ENCODE peak calls at places on chromosomes 16 and 17, in ten cellular contexts. Q is adipocyte; Z is cardiac muscle cell; V is tibial nerve; M is heart left ventricle; C is tibial artery; O is H9; Y is naive thymus-derived CD4-positive, alpha-beta T cell; F is HAP-1; G is lung. N is an unnamed sample.

GRCh38 chr16:47574091-47575054 is 113.2 kb downstream of the PHKB start:
- DNase-seq in Q (no peak), Z (no peak), V (no peak), M (no peak), C (no peak), O (no peak), Y (no peak), F (peak; percentile 16), G (no peak), N (no peak)

GRCh38 chr17:8046929-8047768 is 8.3 kb downstream of the ALOX15B start:
- DNase-seq in Q (no peak), Z (no peak), V (no peak), M (no peak), C (no peak), O (no peak), Y (no peak), F (no peak), G (no peak), N (no peak)

GRCh38 chr17:43659823-43660222 is 1.9 kb downstream of the MEOX1 start:
- DNase-seq in Q (no peak), Z (no peak), V (no peak), M (peak; percentile 33), C (no peak), O (no peak), Y (no peak), F (no peak), G (no peak), N (no peak)

GRCh38 chr17:46056800-46057304 is 57.8 kb downstream of the STH start:
- DNase-seq in Q (peak; percentile 75), Z (no peak), V (no peak), M (no peak), C (no peak), O (no peak), Y (no peak), F (no peak), G (no peak), N (no peak)

GRCh38 chr17:9371019-9371418 is 204.6 kb downstream of the STX8 start:
- DNase-seq in Q (peak; percentile 56), Z (no peak), V (no peak), M (no peak), C (no peak), O (no peak), Y (no peak), F (peak; percentile 20), G (no peak), N (no peak)

GRCh38 chr16:8678068-8678927 is 3.9 kb downstream of the ABAT start:
- DNase-seq in Q (peak; percentile 65), Z (no peak), V (no peak), M (no peak), C (no peak), O (no peak), Y (no peak), F (no peak), G (no peak), N (no peak)

GRCh38 chr17:4362141-4362540 is 4.3 kb downstream of the UBE2G1 start:
- DNase-seq in Q (peak; percentile 17), Z (no peak), V (no peak), M (no peak), C (no peak), O (no peak), Y (no peak), F (peak; percentile 30), G (no peak), N (no peak)

GRCh38 chr17:81684442-81684911 is 666 bp downstream of the HGS start:
- DNase-seq in Q (peak; percentile 87), Z (no peak), V (no peak), M (no peak), C (no peak), O (no peak), Y (no peak), F (no peak), G (no peak), N (no peak)

GRCh38 chr16:84942786-84943185 is 68.5 kb downstream of the ZDHHC7 start:
- DNase-seq in Q (peak; percentile 17), Z (no peak), V (no peak), M (no peak), C (no peak), O (no peak), Y (no peak), F (no peak), G (no peak), N (no peak)

GRCh38 chr16:84940670-84941551 is 70.4 kb downstream of the ZDHHC7 start:
- DNase-seq in Q (peak; percentile 90), Z (no peak), V (peak; percentile 66), M (no peak), C (no peak), O (no peak), Y (no peak), F (no peak), G (no peak), N (no peak)

GRCh38 chr16:84941916-84942315 is 69.4 kb downstream of the ZDHHC7 start:
- DNase-seq in Q (peak; percentile 66), Z (no peak), V (no peak), M (no peak), C (no peak), O (no peak), Y (no peak), F (no peak), G (no peak), N (no peak)

GRCh38 chr16:84947022-84947421 is 64.3 kb downstream of the ZDHHC7 start:
- DNase-seq in Q (no peak), Z (no peak), V (peak; percentile 39), M (no peak), C (no peak), O (no peak), Y (no peak), F (no peak), G (no peak), N (no peak)

DNA sequence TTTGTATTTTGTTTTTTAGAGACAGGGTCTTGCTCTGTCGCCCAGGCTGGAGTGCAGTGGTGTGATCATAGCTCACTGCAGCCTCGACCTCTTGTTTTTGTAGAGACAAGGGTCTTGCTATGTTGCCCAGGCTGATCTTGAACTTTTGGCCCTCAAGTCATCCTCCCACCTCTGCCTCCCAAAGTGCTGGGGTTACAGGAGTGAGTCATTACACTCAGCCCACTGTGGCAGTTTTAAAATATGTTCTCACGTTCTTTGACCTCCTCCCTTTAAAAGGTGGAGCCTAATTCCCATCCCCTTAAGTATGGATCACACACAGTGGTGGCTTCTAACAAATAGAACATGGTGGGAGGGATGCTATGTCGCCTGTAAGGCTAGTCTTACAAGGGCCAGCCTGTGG is 67.7 kb downstream of the ZDHHC7 start:
- DNase-seq in Q (no peak), Z (no peak), V (no peak), M (no peak), C (no peak), O (no peak), Y (no peak), F (no peak), G (no peak), N (no peak)
- H3K4me1 ChIP-seq in Q (peaks cover 8% of the 10 kb centered on the region), Z (no peaks in the 10 kb centered on the region), V (no peaks in the 10 kb centered on the region), M (no peaks in the 10 kb centered on the region), C (no peaks in the 10 kb centered on the region), O (no peaks in the 10 kb centered on the region), Y (no peaks in the 10 kb centered on the region), F (no peaks in the 10 kb centered on the region), G (no peaks in the 10 kb centered on the region), N (peaks cover 5% of the 10 kb centered on the region)

DNA sequence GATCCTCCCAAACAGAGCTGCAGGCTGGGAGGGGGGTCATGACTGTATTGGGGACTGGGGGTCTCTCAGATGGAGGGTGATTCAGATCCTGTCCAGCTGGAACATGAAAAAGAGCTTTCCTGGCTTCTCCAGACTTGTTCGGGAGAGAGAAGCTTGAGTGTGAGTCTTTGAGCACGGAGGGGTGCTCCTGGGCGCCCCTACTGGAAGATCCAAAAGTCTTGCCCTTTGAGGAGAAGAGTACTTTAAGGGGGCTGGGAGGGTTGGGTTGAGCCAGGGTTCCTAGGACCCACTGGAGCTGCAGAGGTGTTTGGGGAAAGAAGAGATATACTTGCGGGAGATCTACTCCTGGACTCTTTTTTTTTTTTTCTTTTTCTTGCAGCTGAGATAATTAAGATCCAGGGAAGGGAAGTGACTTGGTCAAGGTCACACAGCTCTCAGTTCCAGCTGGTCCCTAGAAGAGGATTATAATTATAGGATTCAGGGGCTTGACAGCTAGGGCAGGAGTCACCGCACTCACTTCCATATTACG is 8.4 kb downstream of the RARA start:
- DNase-seq in Q (peak; percentile 86), Z (peak; percentile 48), V (no peak), M (no peak), C (peak; percentile 80), O (peak; percentile 85), Y (peak; percentile 42), F (peak; percentile 73), G (no peak), N (peak; percentile 46)
- H3K4me1 ChIP-seq in Q (peaks cover 70% of the 10 kb centered on the region), Z (peaks cover 79% of the 10 kb centered on the region), V (peaks cover 82% of the 10 kb centered on the region), M (peaks cover 83% of the 10 kb centered on the region), C (peaks cover 88% of the 10 kb centered on the region), O (peaks cover 8% of the 10 kb centered on the region), Y (peaks cover 46% of the 10 kb centered on the region), F (peaks cover 11% of the 10 kb centered on the region), G (peaks cover 29% of the 10 kb centered on the region), N (peaks cover 76% of the 10 kb centered on the region)

DNA sequence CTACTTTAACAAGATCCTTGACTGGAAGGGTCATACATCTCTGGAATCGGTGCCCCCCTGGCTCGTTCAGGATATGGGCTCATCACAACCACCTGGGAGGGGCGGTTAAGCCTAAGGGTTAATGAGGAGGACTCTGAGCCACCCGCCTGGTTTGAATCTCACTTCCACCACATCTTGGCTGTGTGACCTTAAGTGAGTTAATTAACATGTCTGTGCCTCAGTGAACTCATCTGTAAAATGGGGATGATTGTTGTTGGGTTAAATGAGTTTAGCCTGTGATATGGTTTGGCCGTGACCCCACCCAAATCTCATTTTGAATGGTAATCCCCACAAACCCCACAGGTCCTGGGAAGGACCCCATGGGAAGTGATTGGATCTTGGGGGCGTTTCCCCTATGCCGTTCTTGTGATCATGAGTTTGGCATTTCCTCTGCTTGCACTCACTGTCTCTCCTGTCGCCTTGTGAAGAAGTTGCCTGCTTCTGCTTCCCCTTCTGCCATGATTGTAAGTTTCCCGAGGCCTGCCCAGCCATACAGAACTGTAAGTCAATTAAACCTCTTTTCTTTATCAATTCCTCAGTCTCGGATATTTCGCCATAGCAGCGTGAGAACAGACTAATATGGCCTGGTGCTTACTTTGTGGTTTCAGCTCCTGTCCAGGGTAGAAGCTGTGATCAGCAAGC is 214.0 kb upstream of the CIBAR2 start:
- DNase-seq in Q (no peak), Z (no peak), V (no peak), M (no peak), C (no peak), O (no peak), Y (no peak), F (no peak), G (no peak), N (no peak)
- H3K4me1 ChIP-seq in Q (peaks cover 63% of the 10 kb centered on the region), Z (peaks cover 37% of the 10 kb centered on the region), V (peaks cover 50% of the 10 kb centered on the region), M (peaks cover 44% of the 10 kb centered on the region), C (peaks cover 54% of the 10 kb centered on the region), O (peaks cover 5% of the 10 kb centered on the region), Y (no peaks in the 10 kb centered on the region), F (peaks cover 29% of the 10 kb centered on the region), G (peaks cover 9% of the 10 kb centered on the region), N (peaks cover 9% of the 10 kb centered on the region)

GRCh38 chr16:1981972-1982574 is 804 bp upstream of the NOXO1 start:
- DNase-seq in Q (no peak), Z (no peak), V (no peak), M (no peak), C (no peak), O (no peak), Y (no peak), F (no peak), G (no peak), N (no peak)

GRCh38 chr16:1983053-1983543 is 895 bp upstream of the GFER start:
- DNase-seq in Q (no peak), Z (no peak), V (no peak), M (no peak), C (no peak), O (no peak), Y (no peak), F (no peak), G (no peak), N (no peak)

GRCh38 chr16:1980770-1981087 is 540 bp downstream of the NOXO1 start:
- DNase-seq in Q (no peak), Z (no peak), V (no peak), M (no peak), C (no peak), O (no peak), Y (no peak), F (no peak), G (no peak), N (no peak)

GRCh38 chr16:1980026-1980769 is 1.1 kb downstream of the NOXO1 start:
- DNase-seq in Q (no peak), Z (no peak), V (no peak), M (peak; percentile 63), C (no peak), O (no peak), Y (no peak), F (no peak), G (no peak), N (peak; percentile 19)

DNA sequence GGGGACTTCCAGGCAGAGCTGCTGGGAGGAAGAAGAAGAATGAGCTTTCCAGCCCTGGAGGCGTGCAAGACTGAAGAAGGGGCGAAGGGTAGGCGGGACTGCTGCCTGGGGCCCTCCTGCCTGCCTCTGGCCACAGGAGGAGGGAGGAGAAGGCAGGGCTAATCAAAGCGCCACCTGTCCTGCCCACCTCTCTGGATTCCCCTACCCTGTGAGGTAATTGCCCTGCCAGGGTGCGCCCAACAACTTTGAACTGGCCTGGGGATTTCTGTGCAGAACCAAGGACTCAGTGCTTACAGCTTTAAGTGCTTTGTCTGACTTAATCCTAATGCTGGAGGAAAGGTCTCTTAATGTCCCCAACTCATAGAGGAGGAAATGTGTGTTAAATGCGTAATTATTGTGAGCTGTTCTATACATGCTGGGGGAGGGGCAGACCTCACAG is at the start of gene NOXO1:
- DNase-seq in Q (no peak), Z (no peak), V (no peak), M (no peak), C (no peak), O (no peak), Y (no peak), F (no peak), G (no peak), N (no peak)
- H3K4me1 ChIP-seq in Q (peaks cover 15% of the 10 kb centered on the region), Z (peaks cover 4% of the 10 kb centered on the region), V (peaks cover 36% of the 10 kb centered on the region), M (peaks cover 18% of the 10 kb centered on the region), C (peaks cover 52% of the 10 kb centered on the region), O (no peaks in the 10 kb centered on the region), Y (peaks cover 13% of the 10 kb centered on the region), F (peaks cover 6% of the 10 kb centered on the region), G (no peaks in the 10 kb centered on the region), N (peaks cover 15% of the 10 kb centered on the region)